ENCODE peak calls at places on chromosomes 5 and 9, in ten cellular contexts. T, Z, P, O, C, F, D, G, I and J are unnamed samples.
A peak's percentile ranks its signal among the peaks of the same experiment; 100 is the strongest.

GRCh38 chr5:157143127-157143959 is 678 bp upstream of the MED7 start:
- DNase-seq in G (peak; percentile 69), P (peak; percentile 41), Z (peak; percentile 78), T (peak; percentile 83), O (peak; percentile 40), C (peak; percentile 17), I (peak; percentile 29), D (peak; percentile 22), F (peak; percentile 17), J (no peak)

GRCh38 chr5:38466444-38467189 is 89.8 kb downstream of the LIFR start:
- DNase-seq in C (peak; percentile 49), F (no peak), O (no peak), D (no peak), P (no peak), Z (peak; percentile 91), T (no peak), G (no peak), I (no peak), J (no peak)

GRCh38 chr9:98171176-98171925 is 21.1 kb downstream of the CORO2A start:
- DNase-seq in F (no peak), T (no peak), P (no peak), D (no peak), G (no peak), I (no peak), C (no peak), O (no peak), Z (no peak), J (no peak)

GRCh38 chr5:173639-174600 is 17.4 kb upstream of the LRRC14B start:
- DNase-seq in T (no peak), C (no peak), D (no peak), O (no peak), G (no peak), F (no peak), I (no peak), P (no peak), Z (no peak), J (no peak)

GRCh38 chr9:27293046-27293445 is 3.9 kb downstream of the EQTN start:
- DNase-seq in F (no peak), C (no peak), I (no peak), P (no peak), O (no peak), Z (no peak), T (no peak), G (no peak), D (no peak), J (no peak)

GRCh38 chr5:95771109-95771708 is 40.1 kb downstream of the RHOBTB3 start:
- DNase-seq in P (no peak), T (no peak), G (no peak), I (no peak), O (no peak), F (no peak), Z (no peak), D (no peak), C (peak; percentile 86), J (no peak)

GRCh38 chr9:81086421-81086820 is 602.9 kb downstream of the TLE1 start:
- DNase-seq in C (no peak), T (no peak), O (no peak), G (no peak), P (no peak), Z (no peak), I (no peak), F (no peak), D (no peak), J (no peak)

GRCh38 chr9:137960496-137960895 is 82.9 kb downstream of the CACNA1B start:
- DNase-seq in C (no peak), D (no peak), I (no peak), T (no peak), O (no peak), F (no peak), P (no peak), G (no peak), Z (no peak), J (no peak)

GRCh38 chr5:158489207-158489532 is 610.5 kb downstream of the EBF1 start:
- DNase-seq in F (no peak), O (no peak), C (no peak), T (no peak), D (no peak), P (no peak), G (no peak), I (no peak), Z (no peak), J (no peak)

GRCh38 chr5:135426102-135427082 is 20.8 kb downstream of the DCANP1 start:
- DNase-seq in F (no peak), Z (no peak), O (peak; percentile 10), G (peak; percentile 67), P (peak; percentile 78), I (no peak), C (no peak), D (peak; percentile 39), T (peak; percentile 47), J (no peak)

GRCh38 chr5:98769006-98769255 is 4.5 kb upstream of the RGMB start:
- DNase-seq in P (peak; percentile 28), I (peak; percentile 52), C (peak; percentile 48), F (peak; percentile 6), G (peak; percentile 54), T (no peak), Z (peak; percentile 73), O (peak; percentile 48), D (no peak), J (no peak)

GRCh38 chr5:10655686-10656075 is 91.8 kb downstream of the ANKRD33B start:
- DNase-seq in F (no peak), C (no peak), T (no peak), O (no peak), I (no peak), G (no peak), P (no peak), Z (no peak), D (no peak), J (no peak)

GRCh38 chr9:109966643-109967368 is 186.8 kb downstream of the PALM2AKAP2 start:
- DNase-seq in T (no peak), C (no peak), G (peak; percentile 45), P (no peak), D (no peak), F (no peak), O (no peak), I (no peak), Z (no peak), J (no peak)

GRCh38 chr5:88732181-88732633 is 150.8 kb downstream of the MEF2C start:
- DNase-seq in P (no peak), O (no peak), Z (peak; percentile 53), F (no peak), G (peak; percentile 31), C (no peak), I (no peak), T (no peak), D (no peak), J (peak; percentile 92)

GRCh38 chr5:139912804-139913203 is 117.2 kb downstream of the PSD2 start:
- DNase-seq in T (no peak), Z (no peak), G (no peak), C (peak; percentile 79), O (no peak), F (no peak), D (no peak), I (no peak), P (no peak), J (no peak)